ENCODE peak calls at places on chromosomes 12 and 14, in eight cellular contexts. R is coronary artery; D is HuH-7.5; B is hippocampal formation; E is astrocyte of the spinal cord; C is stimulated activated CD4-positive, alpha-beta T cell treated with anti-CD3 and anti-CD28 coated beads, Interleukin-4, amount 100 ng/mL, for 24 hours; M is stomach; P is mucosa of descending colon. L is an unnamed sample.

GRCh38 chr14:74852922-74853530 is 22.9 kb downstream of the PROX2 start:
- DNase-seq in M (no peak), E (peak), R (no peak), B (no peak), P (no peak), D (no peak), C (no peak), L (no peak)

GRCh38 chr12:122855985-122856831 is 21.0 kb downstream of the HIP1R start:
- DNase-seq in C (no peak), D (no peak), P (no peak), B (no peak), M (no peak), E (no peak), R (no peak), L (no peak)

GRCh38 chr12:24363177-24363754 is 413.8 kb upstream of the SOX5 start:
- DNase-seq in M (no peak), P (peak), C (no peak), R (no peak), D (no peak), E (no peak), B (no peak), L (no peak)

GRCh38 chr14:104712881-104713734 is 10.9 kb upstream of the ADSS1 start:
- DNase-seq in P (no peak), E (no peak), R (no peak), D (no peak), B (no peak), C (no peak), M (no peak), L (no peak)

GRCh38 chr14:75822522-75823288 is 159.1 kb downstream of the TGFB3 start:
- DNase-seq in B (no peak), C (no peak), D (no peak), M (no peak), P (no peak), R (no peak), E (peak), L (no peak)

GRCh38 chr14:51539571-51540037 is 112.1 kb upstream of the FRMD6 start:
- DNase-seq in R (no peak), E (peak), M (no peak), P (no peak), D (no peak), C (no peak), B (no peak), L (no peak)

GRCh38 chr12:52526511-52526951 is 6.3 kb upstream of the KRT5 start:
- DNase-seq in B (no peak), E (no peak), M (no peak), D (no peak), R (peak), P (no peak), C (no peak), L (no peak)

GRCh38 chr14:96567289-96567899 is 65.2 kb downstream of the PAPOLA start:
- DNase-seq in C (no peak), E (peak), M (no peak), P (peak), B (no peak), R (no peak), D (no peak), L (no peak)

GRCh38 chr14:94427016-94427613 is 25.5 kb downstream of the SERPINA11 start:
- DNase-seq in M (no peak), D (no peak), R (no peak), C (no peak), E (no peak), P (no peak), B (no peak), L (no peak)

GRCh38 chr12:109581856-109582255 is 8.3 kb downstream of the MVK start:
- DNase-seq in D (no peak), P (no peak), C (no peak), B (no peak), E (peak), R (no peak), M (no peak), L (no peak)

GRCh38 chr14:83940253-83940652 is 1589.7 kb upstream of the FLRT2 start:
- DNase-seq in P (no peak), M (no peak), E (no peak), D (no peak), C (no peak), R (no peak), B (no peak), L (no peak)

GRCh38 chr12:12441891-12442461 is 85.1 kb downstream of the BORCS5 start:
- DNase-seq in R (no peak), E (peak), B (no peak), M (no peak), D (no peak), P (no peak), C (peak), L (peak)

GRCh38 chr12:64806593-64806992 is 17.9 kb upstream of the TBC1D30 start:
- DNase-seq in D (no peak), R (no peak), B (no peak), M (no peak), P (no peak), E (peak), C (no peak), L (no peak)

GRCh38 chr14:74737753-74738325 is 24.9 kb downstream of the FCF1 start:
- DNase-seq in R (no peak), C (no peak), E (peak), M (no peak), D (no peak), P (no peak), B (no peak), L (no peak)

GRCh38 chr14:89851031-89851430 is 103.5 kb downstream of the EFCAB11 start:
- DNase-seq in R (no peak), M (no peak), D (no peak), C (no peak), E (no peak), P (no peak), B (no peak), L (no peak)

GRCh38 chr14:96136361-96136760 is 68.3 kb upstream of the BDKRB2 start:
- DNase-seq in E (peak), D (no peak), P (no peak), B (no peak), R (no peak), C (no peak), M (no peak), L (no peak)

GRCh38 chr12:108854055-108854452 is 3.3 kb downstream of the SSH1 start:
- DNase-seq in E (peak), M (no peak), B (no peak), R (peak), C (no peak), D (no peak), P (no peak), L (no peak)

GRCh38 chr12:49887536-49888401 is 15.9 kb downstream of the FAIM2 start:
- DNase-seq in D (no peak), B (no peak), M (peak), R (no peak), E (no peak), C (no peak), P (no peak), L (no peak)

GRCh38 chr14:88937706-88938105 is 113.3 kb downstream of the TTC8 start:
- DNase-seq in P (no peak), E (peak), B (no peak), C (no peak), D (no peak), R (no peak), M (no peak), L (no peak)

GRCh38 chr14:35215110-35215872 is 76.9 kb upstream of the PSMA6 start:
- DNase-seq in B (no peak), R (no peak), D (peak), E (peak), M (no peak), C (no peak), P (peak), L (no peak)

GRCh38 chr12:16880864-16881285 is 274.9 kb upstream of the LMO3 start:
- DNase-seq in C (no peak), E (no peak), P (peak), B (no peak), M (peak), D (no peak), R (no peak), L (no peak)